ENCODE peak calls at places on chromosomes 12 and 14, in seven cellular contexts. T, P, F, V, H, C and W are unnamed samples.
A peak's percentile ranks its signal among the peaks of the same experiment; 100 is the strongest.

GRCh38 chr12:126912111-126912510 is 1354.9 kb upstream of the TMEM132C start:
- DNase-seq in T (no peak), V (no peak), H (no peak), F (no peak), C (no peak), P (no peak), W (no peak)

GRCh38 chr12:109523071-109523470 is 45.6 kb downstream of the UBE3B start:
- DNase-seq in C (no peak), H (no peak), T (no peak), P (no peak), F (no peak), V (no peak), W (peak; percentile 24)

GRCh38 chr14:69048456-69048855 is 69.4 kb upstream of the ACTN1 start:
- DNase-seq in P (no peak), V (no peak), T (no peak), C (no peak), H (no peak), F (no peak), W (no peak)

GRCh38 chr14:60094306-60094897 is 2.7 kb downstream of the PCNX4 start:
- DNase-seq in P (no peak), F (no peak), T (no peak), V (no peak), C (no peak), H (no peak), W (no peak)

GRCh38 chr12:117370588-117370987 is 9.2 kb upstream of the NOS1 start:
- DNase-seq in C (no peak), V (no peak), P (no peak), F (no peak), T (no peak), H (no peak), W (no peak)

GRCh38 chr14:72024043-72024407 is 91.8 kb downstream of the RGS6 start:
- DNase-seq in F (no peak), C (peak; percentile 29), V (no peak), P (no peak), T (no peak), H (peak; percentile 35), W (no peak)

GRCh38 chr14:65352964-65353530 is 59.5 kb upstream of the FUT8 start:
- DNase-seq in V (no peak), H (no peak), C (peak; percentile 54), F (no peak), T (no peak), P (no peak), W (no peak)

GRCh38 chr12:58416211-58416610 is 474.8 kb downstream of the ATP23 start:
- DNase-seq in P (peak; percentile 69), H (no peak), F (no peak), C (no peak), T (no peak), V (no peak), W (no peak)

GRCh38 chr14:30521899-30522736 is 36.8 kb upstream of the G2E3 start:
- DNase-seq in T (no peak), H (no peak), C (peak; percentile 38), P (no peak), V (no peak), F (peak; percentile 18), W (no peak)

DNA sequence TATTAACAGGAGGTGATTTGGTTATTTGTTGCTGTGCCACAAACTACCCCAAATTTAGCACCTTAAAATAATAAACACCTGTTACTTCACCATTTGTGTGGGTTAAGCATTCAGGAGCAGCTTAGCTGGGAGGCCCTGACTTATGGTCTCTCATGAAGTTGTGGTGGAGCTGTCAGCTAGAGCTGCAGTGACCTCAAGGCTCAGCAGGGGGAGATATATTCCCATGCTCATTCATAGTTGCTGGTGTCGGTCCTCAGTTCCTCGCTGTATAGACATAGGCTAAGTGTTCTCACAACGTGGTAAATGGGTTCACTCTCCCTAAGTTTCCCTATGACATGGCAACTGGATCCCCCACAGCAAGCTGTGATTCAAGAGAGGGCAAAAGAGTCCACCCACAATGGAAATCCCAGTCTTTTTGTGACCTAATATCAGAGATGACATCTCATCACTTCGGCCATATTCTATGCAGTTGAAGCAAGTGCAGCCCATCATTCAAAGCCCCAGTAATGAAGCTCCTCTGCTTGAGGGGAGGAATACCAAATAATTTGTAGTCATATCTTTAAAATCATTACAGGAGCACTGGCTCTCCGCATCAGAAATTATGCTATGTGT is 41.1 kb downstream of the PRB3 start:
- DNase-seq in C (peak; percentile 5), P (no peak), T (no peak), H (no peak), F (peak; percentile 9), V (peak; percentile 53), W (no peak)
- TF ChIP-seq CTCF in C (no peak), P (peak; percentile 67), T (peak; percentile 50), H (no peak), F (peak; percentile 65), V (peak; percentile 92), W (peak; percentile 55)

GRCh38 chr12:102232446-102232845 is 34.8 kb upstream of the PMCH start:
- DNase-seq in P (no peak), F (peak; percentile 1), H (peak; percentile 19), T (no peak), V (no peak), C (no peak), W (no peak)

GRCh38 chr12:102234599-102234998 is 37.0 kb upstream of the PMCH start:
- DNase-seq in P (no peak), T (no peak), F (no peak), V (no peak), C (no peak), H (no peak), W (no peak)
- TF ChIP-seq CTCF in P (no peak), T (no peak), F (no peak), V (no peak), C (no peak), H (no peak), W (no peak)

GRCh38 chr12:31119531-31120211 is 46.0 kb downstream of the DDX11 start:
- DNase-seq in V (no peak), H (no peak), T (no peak), F (no peak), C (peak; percentile 33), P (no peak), W (no peak)

GRCh38 chr12:31118347-31118830 is 44.7 kb downstream of the DDX11 start:
- DNase-seq in T (no peak), H (no peak), P (no peak), V (no peak), F (no peak), C (peak; percentile 61), W (no peak)

GRCh38 chr12:31120392-31121008 is 46.8 kb downstream of the DDX11 start:
- DNase-seq in H (no peak), C (peak; percentile 13), T (no peak), F (no peak), V (no peak), P (no peak), W (no peak)

GRCh38 chr12:31118831-31119530 is 45.3 kb downstream of the DDX11 start:
- DNase-seq in T (no peak), V (peak; percentile 43), P (no peak), F (no peak), C (peak; percentile 74), H (no peak), W (no peak)

DNA sequence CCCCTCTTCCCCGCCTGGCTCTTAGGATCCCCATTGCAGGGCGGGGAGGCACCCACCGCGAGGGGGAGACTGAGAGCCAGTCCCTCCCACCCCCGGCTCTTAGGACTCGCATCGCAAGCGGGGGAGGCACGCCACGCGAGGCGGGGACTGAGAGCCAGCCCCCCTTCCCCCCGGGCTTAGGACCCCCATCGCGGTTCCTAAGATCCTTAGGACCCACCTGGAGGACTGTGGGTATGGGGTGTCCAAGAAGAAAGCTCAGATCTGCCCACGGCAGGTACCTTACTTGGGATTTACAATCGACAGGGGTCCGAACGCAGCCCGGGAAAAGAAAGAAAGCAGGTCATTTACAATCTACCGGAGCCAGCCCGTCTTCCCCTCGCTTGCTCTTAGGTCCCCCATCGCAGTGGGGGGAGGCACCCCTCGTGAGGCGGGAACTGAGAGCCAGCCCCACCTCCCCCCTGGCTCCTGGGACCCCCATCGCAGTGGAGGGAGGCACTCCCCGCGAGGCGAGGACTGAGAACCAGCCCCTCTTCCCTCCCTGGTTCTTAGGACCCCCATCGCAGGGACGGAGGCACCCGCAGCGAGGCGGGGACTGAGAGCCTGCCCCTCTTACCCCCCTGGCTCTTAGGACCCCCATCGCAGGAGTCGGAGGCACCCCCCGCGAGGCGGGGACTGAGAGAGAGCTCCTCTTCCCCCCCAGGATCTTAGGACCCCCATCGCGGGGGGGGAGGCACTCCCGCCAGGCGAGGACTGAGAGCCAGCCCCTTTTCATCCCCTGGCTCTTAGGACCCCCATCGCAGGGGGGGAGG is 43.7 kb downstream of the DDX11 start:
- DNase-seq in T (no peak), V (peak; percentile 67), H (no peak), P (no peak), F (no peak), C (peak; percentile 81), W (no peak)
- TF ChIP-seq CTCF in T (peak; percentile 52), V (peak; percentile 97), H (peak; percentile 48), P (peak; percentile 51), F (peak; percentile 73), C (peak; percentile 72), W (peak; percentile 75)

GRCh38 chr12:75011120-75011519 is 198.5 kb downstream of the KCNC2 start:
- DNase-seq in H (no peak), P (no peak), V (no peak), T (no peak), F (no peak), C (no peak), W (no peak)
- TF ChIP-seq CTCF in H (no peak), P (no peak), V (no peak), T (no peak), F (no peak), C (no peak), W (no peak)

GRCh38 chr12:27571463-27571862 is 47.5 kb downstream of the PPFIBP1 start:
- DNase-seq in C (no peak), V (no peak), H (no peak), P (peak; percentile 65), F (peak; percentile 91), T (no peak), W (no peak)

GRCh38 chr12:27566626-27567025 is 42.6 kb downstream of the PPFIBP1 start:
- DNase-seq in P (no peak), C (no peak), T (no peak), H (no peak), V (no peak), F (no peak), W (no peak)

GRCh38 chr12:27564612-27565213 is 40.7 kb downstream of the PPFIBP1 start:
- DNase-seq in F (no peak), T (no peak), V (no peak), C (no peak), H (no peak), P (no peak), W (no peak)

GRCh38 chr12:27561535-27562350 is 37.7 kb downstream of the PPFIBP1 start:
- DNase-seq in F (no peak), P (no peak), V (no peak), T (no peak), C (no peak), H (no peak), W (no peak)

DNA sequence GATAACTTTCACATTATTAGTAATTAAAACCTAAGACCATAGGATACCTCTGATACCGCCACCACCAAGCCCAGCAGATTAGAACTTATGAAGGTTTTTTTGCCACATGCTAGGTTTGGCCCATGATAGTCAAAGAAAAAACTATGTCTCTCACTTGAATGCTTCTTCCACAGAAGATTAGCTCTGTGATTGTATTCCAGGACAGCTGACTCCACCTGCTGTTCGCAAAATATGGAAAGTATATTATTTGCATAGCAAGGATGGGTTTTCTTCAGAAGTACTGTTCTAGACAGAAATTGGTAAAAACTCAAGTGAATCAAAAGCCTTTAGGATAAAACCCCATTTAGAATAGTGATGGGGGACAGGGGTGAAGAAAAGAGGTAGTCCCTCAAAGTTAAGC is 42.2 kb downstream of the PPFIBP1 start:
- DNase-seq in P (no peak), H (no peak), F (no peak), T (no peak), C (no peak), V (no peak), W (no peak)
- TF ChIP-seq CTCF in P (no peak), H (no peak), F (no peak), T (no peak), C (no peak), V (no peak), W (no peak)